ENCODE peak calls at places on chromosomes 2 and 18, in six cellular contexts. Z, I, F, P, J and E are unnamed samples.

GRCh38 chr2:206764673-206765241 is 371 bp downstream of the MDH1B start:
- DNase-seq in F (no peak), Z (no peak), P (no peak), J (no peak), I (no peak), E (no peak)

GRCh38 chr2:30232027-30232800 is 880 bp downstream of the LBH start:
- DNase-seq in I (peak), Z (peak), F (peak), J (no peak), P (peak), E (peak)

GRCh38 chr2:119426801-119427395 is 4.8 kb upstream of the TMEM37 start:
- DNase-seq in F (no peak), I (peak), P (no peak), J (no peak), Z (no peak), E (no peak)

GRCh38 chr2:191688934-191689695 is 11.2 kb downstream of the NABP1 start:
- DNase-seq in P (peak), J (no peak), F (no peak), I (no peak), Z (no peak), E (no peak)

GRCh38 chr18:44185981-44186380 is 494.7 kb upstream of the SETBP1 start:
- DNase-seq in I (no peak), F (no peak), Z (no peak), P (peak), J (no peak), E (no peak)

GRCh38 chr18:71678144-71678543 is 866.0 kb downstream of the CBLN2 start:
- DNase-seq in I (no peak), F (no peak), Z (no peak), J (no peak), P (no peak), E (no peak)

GRCh38 chr2:84888401-84889276 is 7.8 kb upstream of the TRABD2A start:
- DNase-seq in I (peak), F (no peak), J (no peak), P (peak), Z (no peak), E (peak)

GRCh38 chr2:15158117-15158516 is 403.0 kb downstream of the NBAS start:
- DNase-seq in P (no peak), Z (no peak), F (no peak), J (no peak), I (no peak), E (no peak)

GRCh38 chr2:64644240-64645013 is 9.3 kb downstream of the SERTAD2 start:
- DNase-seq in Z (peak), F (no peak), I (peak), J (no peak), P (peak), E (peak)

GRCh38 chr2:3025261-3025660 is 352.4 kb downstream of the EIPR1 start:
- DNase-seq in F (no peak), P (no peak), I (no peak), Z (no peak), J (no peak), E (no peak)

GRCh38 chr2:230975927-230976326 is 20.0 kb upstream of the SPATA3 start:
- DNase-seq in I (no peak), P (no peak), J (no peak), Z (no peak), F (no peak), E (no peak)

GRCh38 chr2:187500585-187501359 is 52.7 kb upstream of the CALCRL start:
- DNase-seq in I (no peak), J (no peak), P (peak), Z (no peak), F (no peak), E (no peak)

GRCh38 chr2:230765611-230766300 is 53.1 kb downstream of the CAB39 start:
- DNase-seq in F (no peak), J (no peak), P (peak), Z (no peak), I (no peak), E (no peak)

GRCh38 chr2:135219226-135219625 is 167.1 kb downstream of the RAB3GAP1 start:
- DNase-seq in P (no peak), F (no peak), Z (no peak), I (no peak), J (no peak), E (no peak)

GRCh38 chr2:22355816-22356433 is 1029.1 kb upstream of the KLHL29 start:
- DNase-seq in Z (peak), J (no peak), P (peak), F (peak), I (peak), E (peak)

GRCh38 chr2:230895536-230896345 is 29.3 kb downstream of the GPR55 start:
- DNase-seq in F (no peak), I (peak), P (no peak), Z (no peak), J (no peak), E (no peak)

GRCh38 chr2:10042301-10043161 is 819 bp upstream of the KLF11 start:
- DNase-seq in I (peak), F (peak), J (no peak), P (peak), Z (peak), E (no peak)

GRCh38 chr2:6919912-6920905 is 3.0 kb downstream of the RNF144A start:
- DNase-seq in J (no peak), I (no peak), F (no peak), P (no peak), Z (no peak), E (no peak)

GRCh38 chr18:26621161-26622026 is 73.0 kb upstream of the KCTD1 start:
- DNase-seq in J (no peak), Z (peak), P (peak), I (peak), F (no peak), E (peak)

GRCh38 chr18:78528437-78529228 is 451.0 kb upstream of the SALL3 start:
- DNase-seq in F (no peak), J (no peak), P (no peak), Z (no peak), I (no peak), E (no peak)

GRCh38 chr2:239684271-239684670 is 283.5 kb upstream of the HDAC4 start:
- DNase-seq in F (no peak), J (no peak), Z (no peak), P (no peak), I (no peak), E (no peak)

GRCh38 chr2:27095427-27095744 is 8.8 kb downstream of the KHK start:
- DNase-seq in I (no peak), Z (no peak), J (no peak), P (no peak), F (no peak), E (no peak)

GRCh38 chr2:25845843-25846505 is 32.3 kb downstream of the ASXL2 start:
- DNase-seq in I (no peak), P (peak), F (no peak), Z (no peak), J (no peak), E (no peak)

GRCh38 chr2:5374736-5375135 is 317.4 kb upstream of the SOX11 start:
- DNase-seq in Z (no peak), J (no peak), F (no peak), I (no peak), P (no peak), E (no peak)

DNA sequence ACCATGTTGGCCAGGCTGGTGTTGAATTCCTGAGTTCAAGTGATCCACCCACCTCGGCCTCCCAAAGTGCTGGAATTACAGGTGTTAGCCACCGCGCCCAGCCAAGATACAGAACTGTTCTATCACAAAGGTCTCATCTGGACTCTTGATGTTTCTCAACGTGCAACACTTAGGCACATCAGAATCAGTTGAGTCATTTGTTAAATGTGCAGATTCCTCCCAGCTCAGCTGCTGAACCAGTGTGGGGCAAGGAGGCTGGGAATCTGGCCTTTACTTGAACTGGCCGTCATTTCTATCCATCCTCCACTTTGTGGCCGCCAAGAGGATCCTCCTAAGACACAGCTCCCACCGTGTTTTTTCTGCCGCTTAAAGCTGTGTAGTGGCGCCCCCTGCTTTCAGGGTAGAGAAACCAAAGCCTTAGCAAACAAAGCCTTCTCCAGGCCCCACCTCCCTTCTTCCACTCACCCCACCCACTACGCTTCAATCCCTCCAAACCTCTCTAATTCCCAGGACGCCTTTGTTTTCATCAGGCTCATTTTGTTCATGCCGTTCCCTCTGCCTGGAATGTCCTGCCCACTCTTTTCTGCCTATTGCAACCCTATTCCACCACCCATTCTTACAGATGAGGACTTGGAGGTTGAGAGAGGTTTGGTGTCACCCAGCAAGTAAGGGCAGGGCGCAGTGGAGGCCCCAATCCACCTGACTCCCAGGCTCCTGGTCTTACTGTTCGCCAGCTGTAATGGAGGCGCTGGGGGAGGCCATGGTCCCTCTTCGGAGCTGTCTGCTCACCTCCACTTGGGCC is 776 bp upstream of the SPEG start:
- DNase-seq in P (peak), I (peak), F (no peak), J (no peak), Z (no peak), E (no peak)
- TF ChIP-seq CTCF in P (peak), I (peak), F (no peak), J (peak), Z (peak), E (no peak)

GRCh38 chr2:42041377-42042127 is 6.3 kb upstream of the PKDCC start:
- DNase-seq in F (no peak), P (no peak), I (no peak), J (no peak), Z (no peak), E (no peak)
- TF ChIP-seq CTCF in F (no peak), P (no peak), I (no peak), J (no peak), Z (no peak), E (no peak)

GRCh38 chr2:219253753-219254589 is at the start of gene TUBA4A:
- DNase-seq in I (peak), P (peak), F (peak), Z (peak), J (no peak), E (peak)
- TF ChIP-seq CTCF in I (no peak), P (no peak), F (no peak), Z (peak), J (no peak), E (no peak)

GRCh38 chr2:60818272-60818671 is 62.2 kb downstream of the PAPOLG start:
- DNase-seq in F (no peak), P (peak), I (no peak), J (no peak), Z (no peak), E (no peak)
- TF ChIP-seq CTCF in F (no peak), P (peak), I (no peak), J (peak), Z (no peak), E (no peak)

GRCh38 chr2:219386532-219387280 is 1.0 kb downstream of the DNPEP start:
- DNase-seq in J (no peak), F (no peak), P (no peak), Z (no peak), I (no peak), E (no peak)

GRCh38 chr2:219385958-219386520 is 1.7 kb downstream of the DNPEP start:
- DNase-seq in J (no peak), I (no peak), P (no peak), Z (no peak), F (no peak), E (no peak)

GRCh38 chr2:219388127-219388844 is 574 bp upstream of the DNPEP start:
- DNase-seq in F (peak), I (peak), Z (peak), J (peak), P (peak), E (peak)

GRCh38 chr2:219388845-219389156 is 1.1 kb upstream of the DNPEP start:
- DNase-seq in P (no peak), I (no peak), Z (no peak), J (no peak), F (no peak), E (no peak)

GRCh38 chr2:219387284-219388126 is at the start of gene DNPEP:
- DNase-seq in Z (peak), F (peak), P (peak), I (peak), J (peak), E (peak)
- TF ChIP-seq CTCF in Z (no peak), F (no peak), P (no peak), I (no peak), J (no peak), E (no peak)

DNA sequence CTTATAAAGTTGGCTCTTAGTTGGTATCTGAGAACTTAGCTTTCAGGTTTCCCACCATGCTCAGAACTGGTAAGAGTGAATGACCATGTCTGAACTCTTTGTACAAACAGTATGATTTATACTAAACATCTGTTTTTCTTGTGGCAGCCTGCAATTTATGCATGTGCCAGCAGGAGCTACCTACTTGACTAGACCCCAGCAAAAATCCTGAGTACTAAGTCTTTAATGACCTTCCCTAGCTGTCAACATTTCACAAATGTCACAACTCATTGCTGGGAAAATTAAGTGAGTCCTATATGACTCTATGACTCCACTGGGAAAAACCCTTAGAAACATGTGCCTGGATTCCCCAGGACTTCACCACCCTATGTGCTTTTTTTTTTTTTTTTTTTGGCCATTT is 1225.8 kb downstream of the SUCLG1 start:
- DNase-seq in P (no peak), I (no peak), Z (no peak), J (no peak), F (no peak), E (no peak)
- TF ChIP-seq CTCF in P (no peak), I (no peak), Z (no peak), J (peak), F (no peak), E (no peak)

GRCh38 chr2:40450066-40450841 is 1.6 kb downstream of the SLC8A1 start:
- DNase-seq in Z (peak), P (peak), I (no peak), F (no peak), J (peak), E (peak)

GRCh38 chr2:40445467-40445866 is 6.4 kb downstream of the SLC8A1 start:
- DNase-seq in Z (no peak), F (no peak), J (no peak), P (no peak), I (no peak), E (no peak)

GRCh38 chr2:40451926-40452605 is at the start of gene SLC8A1:
- DNase-seq in I (no peak), J (no peak), P (peak), Z (peak), F (no peak), E (peak)

DNA sequence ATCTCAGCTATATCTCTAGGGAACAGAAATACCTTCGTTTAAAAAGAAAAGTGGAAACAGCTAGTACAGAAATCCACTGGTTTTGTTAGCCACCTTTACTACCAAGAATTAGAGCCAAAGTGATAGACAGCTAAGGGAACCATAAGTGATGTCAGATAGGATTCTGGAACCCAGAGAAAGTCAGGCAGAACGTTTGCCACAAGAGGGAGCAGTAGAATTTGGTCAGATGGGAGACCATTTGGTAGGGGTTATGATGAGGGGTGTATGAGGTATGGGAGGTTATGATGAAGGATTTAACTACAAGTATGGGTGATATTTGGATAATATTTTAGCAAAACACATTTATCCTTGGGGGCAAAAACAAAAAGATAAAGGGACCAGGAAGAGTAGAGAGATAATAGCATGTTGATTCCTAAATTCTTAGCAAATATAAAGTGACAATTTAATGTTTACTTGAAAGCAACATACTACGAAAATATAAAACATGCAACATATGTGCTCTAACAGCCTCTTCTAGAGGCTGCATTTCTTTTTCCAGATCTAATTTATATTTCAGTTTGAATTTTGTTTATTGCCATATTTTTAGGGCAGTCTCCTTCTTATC is 3.3 kb downstream of the SLC8A1 start:
- DNase-seq in F (no peak), J (no peak), P (peak), Z (no peak), I (no peak), E (peak)
- TF ChIP-seq CTCF in F (no peak), J (peak), P (peak), Z (peak), I (peak), E (no peak)

DNA sequence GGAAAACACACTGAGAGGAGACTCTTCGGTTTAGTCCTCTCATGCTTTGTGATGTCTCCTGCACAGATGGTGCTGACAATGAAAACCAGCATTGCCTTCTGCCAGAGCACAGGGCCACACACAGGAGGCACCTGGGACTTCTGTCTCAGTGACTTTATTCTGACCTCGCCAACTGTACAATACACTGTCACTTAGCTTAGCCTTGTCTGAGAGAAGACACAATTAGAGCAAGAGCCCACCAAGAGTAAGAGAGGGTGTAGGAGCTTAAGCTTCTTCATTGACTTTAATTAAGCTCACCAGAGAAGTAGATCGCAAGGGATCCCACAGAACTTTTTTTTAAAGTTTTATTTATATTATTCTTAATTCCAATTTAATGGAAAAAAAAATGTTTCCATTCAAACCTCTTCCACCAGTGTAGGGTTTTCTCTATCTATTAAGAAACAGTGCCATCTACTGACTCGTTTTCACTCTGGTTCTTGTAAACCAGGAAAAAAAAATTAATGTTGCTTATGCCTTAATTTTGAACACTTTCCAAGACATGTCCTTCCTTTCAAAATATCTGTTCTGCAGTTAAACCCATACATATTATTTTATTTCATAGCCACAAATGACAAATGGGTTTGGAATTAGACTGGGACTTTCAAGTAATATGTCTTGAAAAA is 42.4 kb upstream of the DDX18 start:
- DNase-seq in I (no peak), F (no peak), Z (no peak), P (peak), J (peak), E (no peak)
- TF ChIP-seq CTCF in I (peak), F (peak), Z (peak), P (peak), J (peak), E (no peak)